ENCODE peak calls at places on chromosomes 2 and 18, in seven cellular contexts. N is neuronal stem cell, D is mesendoderm, Z is IMR-90, E is H9, O is mesenchymal stem cell, Q is trophoblast cell. P is an unnamed sample.

GRCh38 chr2:30771200-30771599 is 36.0 kb downstream of the CAPN13 start:
- DNase-seq in D (no peak), E (no peak), O (no peak), Q (no peak), N (no peak), Z (no peak), P (peak; percentile 26)

GRCh38 chr18:8741524-8741923 is 36.2 kb downstream of the MTCL1 start:
- DNase-seq in O (no peak), E (no peak), Q (no peak), Z (no peak), D (no peak), N (no peak), P (no peak)

GRCh38 chr2:102004588-102004987 is 12.8 kb downstream of the IL1R2 start:
- DNase-seq in E (no peak), Z (no peak), Q (no peak), D (no peak), O (no peak), N (no peak), P (no peak)

GRCh38 chr2:43149482-43150107 is 76.8 kb downstream of the ZFP36L2 start:
- DNase-seq in Z (no peak), N (no peak), Q (no peak), D (no peak), O (no peak), E (no peak), P (no peak)

GRCh38 chr2:56749152-56749752 is 565.5 kb downstream of the CCDC85A start:
- DNase-seq in N (peak; percentile 21), E (no peak), Z (peak; percentile 6), D (peak; percentile 37), Q (peak; percentile 66), O (peak; percentile 47), P (no peak)

GRCh38 chr2:64401501-64401880 is 52.5 kb upstream of the LGALSL start:
- DNase-seq in D (no peak), O (peak; percentile 84), Q (no peak), E (no peak), Z (no peak), N (no peak), P (no peak)

GRCh38 chr2:46439582-46439981 is 39.8 kb upstream of the TMEM247 start:
- DNase-seq in E (no peak), O (no peak), N (no peak), D (no peak), Q (no peak), Z (no peak), P (no peak)

GRCh38 chr2:6654279-6654678 is 211.4 kb downstream of the CMPK2 start:
- DNase-seq in E (no peak), D (no peak), N (no peak), Z (no peak), O (no peak), Q (peak; percentile 88), P (no peak)

GRCh38 chr18:37565985-37566478 is 434 bp upstream of the CELF4 start:
- DNase-seq in D (peak; percentile 57), O (peak; percentile 57), Z (peak; percentile 5), Q (no peak), N (peak; percentile 63), E (peak; percentile 60), P (peak; percentile 83)

GRCh38 chr2:232875256-232876070 is 5.4 kb downstream of the SNORC start:
- DNase-seq in O (no peak), E (peak; percentile 48), N (no peak), Q (no peak), D (no peak), Z (no peak), P (no peak)

GRCh38 chr2:99697811-99698568 is 208.2 kb upstream of the REV1 start:
- DNase-seq in Z (peak; percentile 98), Q (no peak), D (no peak), N (no peak), O (peak; percentile 88), E (no peak), P (no peak)

GRCh38 chr2:96225016-96225533 is 16.4 kb upstream of the STARD7 start:
- DNase-seq in N (no peak), D (no peak), Z (no peak), O (no peak), Q (peak; percentile 26), E (no peak), P (no peak)

GRCh38 chr18:9323750-9324445 is 10.7 kb upstream of the TWSG1 start:
- DNase-seq in Q (no peak), Z (peak; percentile 89), E (no peak), D (no peak), O (peak; percentile 61), N (no peak), P (no peak)

GRCh38 chr2:69779258-69779989 is 37.5 kb downstream of the ANXA4 start:
- DNase-seq in N (no peak), Q (peak; percentile 69), O (no peak), Z (peak; percentile 25), E (no peak), D (peak; percentile 31), P (no peak)

GRCh38 chr2:942775-943460 is 7.7 kb upstream of the SNTG2 start:
- DNase-seq in E (no peak), O (no peak), N (no peak), Q (no peak), Z (no peak), D (no peak), P (no peak)
- H3K18ac ChIP-seq in E (no peak overlapping the region), O (no peak overlapping the region), N (no peak overlapping the region), Q (no peak overlapping the region), Z (no peak overlapping the region), D (no peak overlapping the region), P (no peak overlapping the region)

GRCh38 chr2:179571141-179571713 is 290.2 kb downstream of the ZNF385B start:
- DNase-seq in Q (no peak), E (no peak), N (no peak), Z (no peak), D (no peak), O (no peak), P (no peak)
- H3K18ac ChIP-seq in Q (no peak overlapping the region), E (no peak overlapping the region), N (no peak overlapping the region), Z (no peak overlapping the region), D (no peak overlapping the region), O (no peak overlapping the region), P (no peak overlapping the region)

DNA sequence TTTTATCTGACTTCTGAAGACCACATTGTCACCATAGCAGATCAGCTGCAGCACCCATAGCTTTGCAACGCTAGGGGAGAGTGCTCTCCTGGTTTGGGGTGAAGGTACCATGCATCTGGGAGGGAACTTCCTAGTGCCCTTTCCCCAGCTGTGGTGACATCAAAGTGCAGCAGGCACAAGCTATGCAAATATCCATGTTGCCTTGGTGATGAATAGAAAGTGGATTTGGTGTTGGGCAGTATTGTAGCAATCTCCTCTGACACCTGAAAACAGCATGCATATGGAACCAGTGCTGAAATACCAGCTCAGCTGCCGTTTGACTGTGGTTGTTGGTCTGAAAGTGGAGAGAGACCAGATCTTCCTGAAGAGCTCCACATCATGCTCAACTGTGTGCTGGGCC is 37.1 kb downstream of the BCL2L11 start:
- DNase-seq in N (no peak), Z (no peak), O (no peak), E (no peak), D (peak; percentile 25), Q (no peak), P (no peak)
- H3K18ac ChIP-seq in N (no peak overlapping the region), Z (no peak overlapping the region), O (no peak overlapping the region), E (no peak overlapping the region), D (no peak overlapping the region), Q (no peak overlapping the region), P (no peak overlapping the region)

DNA sequence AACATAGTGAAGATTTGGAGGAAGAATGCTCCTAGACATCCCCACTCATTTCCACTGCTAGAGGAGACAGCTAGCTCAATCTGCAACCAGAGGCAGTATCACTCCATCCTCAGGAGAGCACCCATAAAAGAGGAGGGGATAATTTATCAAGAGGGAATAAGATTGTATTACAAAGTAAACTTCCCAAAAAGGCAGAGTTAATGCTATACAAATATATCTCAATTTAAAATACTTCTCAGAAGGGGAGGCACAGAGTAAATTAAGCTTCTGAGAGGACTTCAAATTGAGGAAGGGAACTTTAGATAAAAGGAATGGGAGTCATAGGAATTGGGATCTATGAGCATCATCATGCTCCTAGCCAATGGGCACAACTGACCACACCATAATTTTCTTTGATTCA is 29.1 kb downstream of the EXOC6B start:
- DNase-seq in D (no peak), E (no peak), Q (no peak), N (no peak), Z (no peak), O (no peak), P (no peak)
- H3K18ac ChIP-seq in D (no peak overlapping the region), E (no peak overlapping the region), Q (no peak overlapping the region), N (no peak overlapping the region), Z (no peak overlapping the region), O (no peak overlapping the region), P (no peak overlapping the region)

DNA sequence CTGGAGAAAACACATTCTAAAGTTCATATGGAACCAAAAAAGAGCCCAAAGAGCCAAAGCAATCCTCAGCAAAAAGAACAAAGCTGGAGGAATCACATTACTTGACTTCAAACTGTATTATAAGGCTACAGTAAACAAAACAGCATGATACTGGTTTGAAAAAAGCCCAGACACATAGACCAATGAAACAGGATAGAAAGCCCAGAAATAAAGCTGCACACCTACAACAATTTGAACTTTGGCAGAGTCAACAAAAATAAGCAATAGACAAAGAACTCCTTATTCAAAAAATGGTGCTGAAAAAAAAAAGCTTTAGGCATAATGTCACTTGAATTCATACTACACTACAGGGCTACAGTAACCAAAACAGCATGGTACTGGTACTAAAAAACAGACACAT is 289.6 kb downstream of the NR4A2 start:
- DNase-seq in O (no peak), E (no peak), D (no peak), Z (no peak), Q (no peak), N (no peak), P (no peak)
- H3K18ac ChIP-seq in O (no peak overlapping the region), E (no peak overlapping the region), D (no peak overlapping the region), Z (no peak overlapping the region), Q (no peak overlapping the region), N (no peak overlapping the region), P (no peak overlapping the region)

GRCh38 chr18:1191341-1191740 is 286.7 kb downstream of the ADCYAP1 start:
- DNase-seq in D (no peak), N (no peak), Q (no peak), O (no peak), E (no peak), Z (no peak), P (no peak)
- H3K18ac ChIP-seq in D (no peak overlapping the region), N (no peak overlapping the region), Q (no peak overlapping the region), O (no peak overlapping the region), E (no peak overlapping the region), Z (no peak overlapping the region), P (no peak overlapping the region)

P was measured in H1.